ENCODE peak calls at places on chromosomes 16 and 17, in nine cellular contexts. N is SHP77, W is T47D, Q is COLO829, X is T-helper 1 cell, M is A549, O is fibroblast of villous mesenchyme, F is H9, D is AG10803. J is an unnamed sample.

GRCh38 chr17:27762527-27763305 is 37.6 kb downstream of the NOS2 start:
- DNase-seq in X (no peak), D (peak; percentile 18), M (no peak), O (peak; percentile 44), Q (no peak), W (no peak), N (no peak), F (peak; percentile 67), J (no peak)

GRCh38 chr16:54473201-54473993 is 186.8 kb upstream of the IRX3 start:
- DNase-seq in W (no peak), F (no peak), X (no peak), O (peak; percentile 7), D (peak; percentile 71), Q (no peak), N (no peak), M (no peak), J (no peak)

GRCh38 chr16:58462997-58463891 is 36.7 kb upstream of the NDRG4 start:
- DNase-seq in W (peak; percentile 23), Q (no peak), O (no peak), N (no peak), M (no peak), X (no peak), F (peak; percentile 43), D (no peak), J (no peak)

GRCh38 chr17:80751460-80752368 is 207.1 kb downstream of the RPTOR start:
- DNase-seq in D (peak; percentile 96), X (no peak), Q (no peak), O (peak; percentile 92), N (peak; percentile 47), M (no peak), F (no peak), W (no peak), J (no peak)

GRCh38 chr17:43755389-43755875 is 3.2 kb downstream of the SOST start:
- DNase-seq in W (no peak), N (no peak), M (no peak), O (peak; percentile 40), D (no peak), X (no peak), Q (no peak), F (peak; percentile 87), J (no peak)

GRCh38 chr17:36599546-36600250 is 1.7 kb upstream of the MRM1 start:
- DNase-seq in F (peak; percentile 31), W (no peak), N (no peak), Q (no peak), O (no peak), D (no peak), X (no peak), M (no peak), J (no peak)

GRCh38 chr16:24986512-24987303 is 28.5 kb downstream of the ARHGAP17 start:
- DNase-seq in F (no peak), W (no peak), Q (no peak), D (peak; percentile 86), M (peak; percentile 31), O (peak; percentile 94), N (no peak), X (no peak), J (no peak)

GRCh38 chr17:44987194-44987882 is 19.2 kb upstream of the C1QL1 start:
- DNase-seq in Q (no peak), O (no peak), W (no peak), F (peak; percentile 90), X (no peak), M (no peak), N (no peak), D (no peak), J (no peak)

GRCh38 chr17:17885029-17885351 is 48.2 kb upstream of the SREBF1 start:
- DNase-seq in Q (no peak), M (no peak), X (no peak), O (no peak), F (no peak), W (no peak), D (no peak), N (no peak), J (no peak)

GRCh38 chr17:699350-699749 is 15.3 kb downstream of the VPS53 start:
- DNase-seq in Q (no peak), M (no peak), N (no peak), W (no peak), X (no peak), O (no peak), F (no peak), D (peak; percentile 23), J (no peak)

GRCh38 chr16:87653234-87653633 is 50.9 kb downstream of the JPH3 start:
- DNase-seq in W (peak; percentile 52), Q (no peak), X (no peak), O (no peak), F (no peak), N (peak; percentile 25), M (peak; percentile 60), D (no peak), J (no peak)

GRCh38 chr16:11735801-11736200 is 6.9 kb downstream of the TXNDC11 start:
- DNase-seq in W (no peak), M (no peak), N (no peak), F (no peak), X (no peak), D (no peak), O (no peak), Q (no peak), J (no peak)

GRCh38 chr17:633641-634091 is 81.0 kb downstream of the VPS53 start:
- DNase-seq in X (no peak), F (no peak), Q (no peak), M (no peak), W (no peak), D (peak; percentile 34), N (no peak), O (peak; percentile 60), J (no peak)

GRCh38 chr17:18206962-18207361 is 18.5 kb upstream of the LLGL1 start:
- DNase-seq in O (no peak), Q (no peak), D (no peak), X (no peak), W (no peak), M (no peak), N (no peak), F (no peak), J (no peak)

GRCh38 chr17:57810740-57811632 is 38.9 kb downstream of the MRPS23 start:
- DNase-seq in N (peak; percentile 8), X (no peak), F (peak; percentile 38), M (no peak), Q (no peak), D (peak; percentile 59), W (no peak), O (peak; percentile 28), J (no peak)

GRCh38 chr17:80030730-80031410 is 4.8 kb downstream of the TBC1D16 start:
- DNase-seq in W (peak; percentile 96), D (no peak), X (no peak), N (peak; percentile 79), F (no peak), O (no peak), Q (no peak), M (no peak), J (no peak)

GRCh38 chr16:4733747-4734062 is 366 bp downstream of the ANKS3 start:
- DNase-seq in X (no peak), Q (no peak), F (no peak), W (no peak), M (peak; percentile 40), O (no peak), D (no peak), N (no peak), J (no peak)

GRCh38 chr16:85778873-85779272 is 20.5 kb downstream of the EMC8 start:
- DNase-seq in Q (no peak), N (no peak), D (no peak), W (no peak), F (no peak), O (no peak), M (no peak), X (no peak), J (no peak)

GRCh38 chr16:80591071-80591935 is 50.5 kb downstream of the DYNLRB2 start:
- DNase-seq in N (no peak), Q (no peak), M (no peak), O (no peak), W (no peak), F (no peak), X (no peak), D (no peak), J (peak; percentile 44)

GRCh38 chr16:58028541-58029070 is 3.1 kb downstream of the MMP15 start:
- DNase-seq in N (no peak), F (peak; percentile 53), W (no peak), O (no peak), X (no peak), Q (no peak), M (no peak), D (no peak), J (no peak)

GRCh38 chr16:13453938-13454553 is 465.9 kb upstream of the ERCC4 start:
- DNase-seq in W (peak; percentile 16), N (peak; percentile 37), D (peak; percentile 42), F (no peak), O (peak; percentile 7), M (peak; percentile 14), Q (peak; percentile 11), X (no peak), J (no peak)

GRCh38 chr17:64580384-64581307 is 73.9 kb downstream of the CEP95 start:
- DNase-seq in Q (no peak), N (no peak), M (no peak), X (no peak), W (no peak), D (peak; percentile 65), F (no peak), O (peak; percentile 32), J (no peak)

GRCh38 chr17:77535435-77535834 is 394.7 kb downstream of the SEC14L1 start:
- DNase-seq in F (peak; percentile 25), Q (no peak), N (peak; percentile 36), D (no peak), X (no peak), W (no peak), O (peak; percentile 49), M (no peak), J (no peak)

GRCh38 chr16:85238233-85238647 is 126.0 kb upstream of the CIBAR2 start:
- DNase-seq in W (no peak), F (peak; percentile 75), D (peak; percentile 93), Q (no peak), O (peak; percentile 85), X (no peak), N (no peak), M (no peak), J (no peak)

GRCh38 chr17:45413498-45413923 is 19.2 kb downstream of the ARHGAP27 start:
- DNase-seq in N (no peak), M (no peak), Q (no peak), W (no peak), F (no peak), O (no peak), X (no peak), D (no peak), J (no peak)

GRCh38 chr17:43543771-43544575 is 2.2 kb downstream of the ETV4 start:
- DNase-seq in Q (no peak), O (no peak), W (no peak), M (no peak), X (no peak), N (no peak), D (no peak), F (peak; percentile 78), J (no peak)

GRCh38 chr16:55120408-55120807 is 189.7 kb downstream of the IRX5 start:
- DNase-seq in Q (no peak), W (no peak), F (peak; percentile 47), M (no peak), D (peak; percentile 57), O (peak; percentile 5), X (no peak), N (no peak), J (no peak)

GRCh38 chr16:71771571-71771970 is 37.1 kb downstream of the AP1G1 start:
- DNase-seq in F (no peak), W (no peak), D (no peak), Q (no peak), M (no peak), X (no peak), N (no peak), O (no peak), J (no peak)

GRCh38 chr16:15553313-15554088 is 89.5 kb downstream of the MARF1 start:
- DNase-seq in W (no peak), O (no peak), D (peak; percentile 54), F (no peak), N (no peak), Q (no peak), X (no peak), M (no peak), J (no peak)

GRCh38 chr16:6209355-6209930 is 1111.8 kb upstream of the EEF2KMT start:
- DNase-seq in M (no peak), X (no peak), W (no peak), F (no peak), O (no peak), N (no peak), Q (no peak), D (no peak), J (no peak)

GRCh38 chr16:81462683-81463082 is 18.1 kb downstream of the CMIP start:
- DNase-seq in D (no peak), W (no peak), N (no peak), Q (no peak), X (no peak), F (no peak), M (no peak), O (no peak), J (no peak)